ENCODE peak calls at places on chromosomes 5 and 9, in four cellular contexts. R, W, Z and D are unnamed samples. For H3K4me1, the result is how much of the 10 kb centered on the place peaks cover.

GRCh38 chr5:108168915-108169314 is 213.0 kb downstream of the FBXL17 start:
- DNase-seq in R (no peak), W (no peak), Z (no peak), D (no peak)

GRCh38 chr5:1246711-1247431 is 21.7 kb downstream of the SLC6A18 start:
- DNase-seq in R (peak), W (peak), Z (peak), D (no peak)

GRCh38 chr5:134549714-134550113 is 24.2 kb downstream of the JADE2 start:
- DNase-seq in R (no peak), W (no peak), Z (no peak), D (peak)

GRCh38 chr5:52837068-52837467 is 49.4 kb downstream of the ITGA1 start:
- DNase-seq in R (no peak), W (no peak), Z (no peak), D (no peak)

GRCh38 chr5:38607930-38608545 is 51.6 kb upstream of the LIFR start:
- DNase-seq in R (no peak), W (no peak), Z (no peak), D (no peak)

GRCh38 chr9:42388846-42389245 is 205.4 kb downstream of the SPATA31A6 start:
- DNase-seq in R (no peak), W (no peak), Z (no peak), D (no peak)

GRCh38 chr5:181190711-181191525 is 14.1 kb downstream of the TRIM7 start:
- DNase-seq in R (no peak), W (peak), Z (peak), D (peak)

GRCh38 chr5:65172486-65173129 is 309.1 kb downstream of the ADAMTS6 start:
- DNase-seq in R (no peak), W (peak), Z (no peak), D (no peak)

GRCh38 chr9:36867241-36867640 is 166.8 kb downstream of the PAX5 start:
- DNase-seq in R (no peak), W (no peak), Z (no peak), D (no peak)

GRCh38 chr5:144122641-144123040 is 47.8 kb downstream of the YIPF5 start:
- DNase-seq in R (no peak), W (no peak), Z (no peak), D (no peak)

GRCh38 chr9:21210311-21210710 is 3.4 kb upstream of the IFNA10 start:
- DNase-seq in R (no peak), W (no peak), Z (no peak), D (no peak)

GRCh38 chr5:136613243-136613642 is 247.9 kb upstream of the TRPC7 start:
- DNase-seq in R (no peak), W (no peak), Z (no peak), D (no peak)

DNA sequence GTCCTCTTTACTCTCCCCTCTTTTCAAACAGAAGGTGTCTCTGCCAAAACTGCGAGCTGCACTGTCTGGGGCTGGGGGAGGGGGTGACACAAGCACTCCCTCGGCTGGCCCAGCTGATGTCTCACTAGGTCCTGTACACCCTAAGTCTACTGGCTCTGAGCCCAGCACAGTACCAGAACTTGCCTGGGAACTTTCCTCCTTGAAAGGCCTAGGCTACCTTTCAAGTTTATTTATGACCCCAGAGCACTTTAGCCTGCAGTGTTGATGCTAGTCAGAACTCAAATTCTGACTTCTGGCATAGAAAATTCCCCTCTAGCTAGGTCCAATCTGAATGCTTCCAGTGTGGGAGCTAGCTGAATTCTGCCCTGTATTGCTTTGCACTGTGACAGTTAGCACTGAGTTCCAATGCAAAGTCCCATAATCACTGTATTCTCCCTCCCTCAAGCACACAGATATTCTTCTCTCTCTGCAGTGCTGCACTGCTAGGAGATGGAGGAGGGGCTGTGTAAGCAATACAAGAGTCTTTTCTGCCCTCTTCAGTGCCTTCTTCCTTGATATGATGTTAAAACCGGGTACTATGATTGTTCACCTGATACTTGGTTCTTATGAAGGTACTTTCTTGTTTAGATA is 10.5 kb downstream of the LURAP1L start:
- DNase-seq in R (peak), W (no peak), Z (no peak), D (no peak)
- H3K4me3 ChIP-seq in R (no peak), W (no peak), Z (no peak), D (no peak)

GRCh38 chr5:5318426-5319205 is 103.9 kb upstream of the ICE1 start:
- DNase-seq in R (no peak), W (no peak), Z (no peak), D (no peak)
- H3K4me1 ChIP-seq in R (under half), W (under half), Z (under half), D (under half)

GRCh38 chr5:68727931-68728330 is 365.9 kb upstream of the SLC30A5 start:
- DNase-seq in R (no peak), W (no peak), Z (no peak), D (no peak)

GRCh38 chr5:68725905-68726683 is 367.7 kb upstream of the SLC30A5 start:
- DNase-seq in R (no peak), W (no peak), Z (no peak), D (no peak)

GRCh38 chr5:68730220-68731010 is 363.4 kb upstream of the SLC30A5 start:
- DNase-seq in R (no peak), W (no peak), Z (no peak), D (no peak)

GRCh38 chr5:68731255-68731654 is 362.6 kb upstream of the SLC30A5 start:
- DNase-seq in R (no peak), W (no peak), Z (no peak), D (no peak)
- H3K27ac ChIP-seq in R (peak), W (no peak), Z (no peak), D (no peak)

GRCh38 chr5:110727025-110727314 is 499 bp upstream of the TMEM232 start:
- DNase-seq in R (no peak), W (no peak), Z (no peak), D (no peak)
- H3K4me3 ChIP-seq in R (no peak), W (no peak), Z (peak), D (peak)

GRCh38 chr5:159184236-159184635 is 25.1 kb downstream of the RNF145 start:
- DNase-seq in R (no peak), W (no peak), Z (no peak), D (no peak)
- H3K4me1 ChIP-seq in R (under half), W (under half), Z (under half), D (half or more)

GRCh38 chr5:148836272-148837250 is 10.2 kb downstream of the ADRB2 start:
- DNase-seq in R (no peak), W (no peak), Z (no peak), D (no peak)
- H3K27ac ChIP-seq in R (no peak), W (no peak), Z (no peak), D (no peak)